ENCODE peak calls at places on chromosomes 2 and 18, in ten cellular contexts. B is breast epithelium, Z is transverse colon, J is body of pancreas, Y is GM12891, V is erythroblast, Q is uterus, N is IMR-90, C is prostate gland, E is A549. G is an unnamed sample.

GRCh38 chr2:230671117-230671516 is 41.5 kb upstream of the CAB39 start:
- DNase-seq in B (no peak), Z (no peak), J (no peak), Y (no peak), V (no peak), Q (no peak), N (peak), C (no peak), E (no peak), G (no peak)

GRCh38 chr18:65235966-65236634 is 514.7 kb upstream of the CDH7 start:
- DNase-seq in B (no peak), Z (no peak), J (no peak), Y (no peak), V (no peak), Q (no peak), N (no peak), C (no peak), E (no peak), G (no peak)

GRCh38 chr2:235414422-235414821 is 79.4 kb upstream of the AGAP1 start:
- DNase-seq in B (no peak), Z (no peak), J (peak), Y (no peak), V (no peak), Q (no peak), N (no peak), C (no peak), E (no peak), G (no peak)

GRCh38 chr2:73915437-73915993 is 11.2 kb upstream of the DGUOK start:
- DNase-seq in B (no peak), Z (no peak), J (no peak), Y (no peak), V (no peak), Q (no peak), N (no peak), C (no peak), E (no peak), G (no peak)

GRCh38 chr18:45783097-45784075 is 42.1 kb upstream of the SIGLEC15 start:
- DNase-seq in B (no peak), Z (no peak), J (no peak), Y (no peak), V (no peak), Q (no peak), N (peak), C (peak), E (no peak), G (no peak)

GRCh38 chr2:227921648-227922047 is 50.2 kb downstream of the DAW1 start:
- DNase-seq in B (no peak), Z (peak), J (peak), Y (no peak), V (no peak), Q (no peak), N (no peak), C (no peak), E (no peak), G (no peak)

GRCh38 chr2:23521060-23521459 is 136.1 kb downstream of the KLHL29 start:
- DNase-seq in B (no peak), Z (no peak), J (no peak), Y (no peak), V (no peak), Q (no peak), N (no peak), C (no peak), E (no peak), G (no peak)

GRCh38 chr18:45715212-45715780 is 8.7 kb upstream of the SLC14A1 start:
- DNase-seq in B (no peak), Z (no peak), J (no peak), Y (no peak), V (peak), Q (no peak), N (no peak), C (no peak), E (no peak), G (no peak)

GRCh38 chr2:12543452-12544220 is 173.1 kb upstream of the TRIB2 start:
- DNase-seq in B (no peak), Z (no peak), J (no peak), Y (no peak), V (no peak), Q (no peak), N (no peak), C (no peak), E (no peak), G (no peak)

GRCh38 chr2:236730393-236730792 is 160.8 kb downstream of the ACKR3 start:
- DNase-seq in B (no peak), Z (no peak), J (no peak), Y (no peak), V (no peak), Q (no peak), N (no peak), C (no peak), E (no peak), G (no peak)

GRCh38 chr2:133495226-133495625 is 73.0 kb downstream of the NCKAP5 start:
- DNase-seq in B (no peak), Z (no peak), J (no peak), Y (no peak), V (no peak), Q (no peak), N (no peak), C (no peak), E (no peak), G (no peak)

GRCh38 chr2:190860985-190861721 is 19.5 kb upstream of the GLS start:
- DNase-seq in B (no peak), Z (no peak), J (no peak), Y (no peak), V (no peak), Q (no peak), N (peak), C (no peak), E (no peak), G (peak)

GRCh38 chr2:20507166-20507692 is 60.4 kb downstream of the RHOB start:
- DNase-seq in B (no peak), Z (no peak), J (no peak), Y (peak), V (no peak), Q (no peak), N (peak), C (no peak), E (no peak), G (no peak)

GRCh38 chr2:28394331-28394877 is 1.7 kb downstream of the FOSL2 start:
- DNase-seq in B (peak), Z (peak), J (peak), Y (no peak), V (no peak), Q (peak), N (peak), C (peak), E (no peak), G (no peak)
- TF ChIP-seq POLR2A in B (peak), Z (peak), J (peak), Y (no peak), V (no peak), Q (peak), N (peak), C (peak), E (no peak), G (no peak)

GRCh38 chr18:3450358-3451107 is 561 bp downstream of the TGIF1 start:
- DNase-seq in B (peak), Z (peak), J (peak), Y (no peak), V (peak), Q (peak), N (peak), C (peak), E (no peak), G (no peak)

GRCh38 chr18:3451166-3451988 is 1.4 kb downstream of the TGIF1 start:
- DNase-seq in B (peak), Z (peak), J (peak), Y (no peak), V (peak), Q (peak), N (peak), C (peak), E (no peak), G (peak)

GRCh38 chr18:3453540-3454364 is 3.8 kb downstream of the TGIF1 start:
- DNase-seq in B (peak), Z (peak), J (peak), Y (no peak), V (peak), Q (peak), N (peak), C (peak), E (no peak), G (no peak)

GRCh38 chr18:3452750-3453539 is 3.0 kb downstream of the TGIF1 start:
- DNase-seq in B (no peak), Z (peak), J (no peak), Y (no peak), V (peak), Q (peak), N (peak), C (no peak), E (no peak), G (no peak)

DNA sequence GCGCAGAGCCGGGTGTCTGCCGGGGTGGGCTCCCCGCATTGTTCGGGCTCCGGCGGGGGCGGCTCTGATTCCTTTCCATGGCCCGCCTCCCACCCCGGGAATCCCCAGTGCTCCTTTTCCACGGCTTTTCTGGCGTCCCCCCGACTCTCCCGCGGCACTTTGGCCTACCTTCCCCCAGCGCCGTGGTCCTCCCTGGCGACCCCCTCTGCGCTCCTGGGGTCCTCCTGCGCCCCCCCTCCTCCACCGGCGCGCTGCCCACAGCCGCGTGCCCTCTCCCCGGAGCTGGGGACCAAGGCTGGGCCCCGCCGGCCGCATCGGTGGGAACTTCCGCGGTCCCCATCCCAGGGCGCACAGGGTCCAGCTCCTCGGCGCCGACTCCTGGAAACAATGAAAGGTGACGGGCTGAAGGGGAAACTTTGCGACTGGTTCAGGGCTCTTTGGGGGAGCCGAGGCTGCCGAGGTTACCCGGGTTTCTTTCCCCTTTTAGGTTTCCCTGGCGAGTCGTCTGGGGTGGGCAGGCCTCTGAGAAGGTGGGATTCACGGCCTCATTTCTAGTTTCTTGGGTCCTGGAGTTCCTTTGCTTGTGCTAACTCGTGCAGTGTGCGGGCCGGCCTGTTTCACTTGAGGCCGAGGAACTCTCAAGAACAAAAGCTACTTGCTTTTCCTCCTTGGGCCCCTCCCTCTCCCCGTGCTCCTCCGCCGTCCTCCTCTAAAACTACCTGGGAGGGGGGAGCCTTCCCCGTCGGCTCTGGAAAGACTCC is 2.2 kb downstream of the TGIF1 start:
- DNase-seq in B (peak), Z (peak), J (peak), Y (no peak), V (peak), Q (peak), N (peak), C (peak), E (no peak), G (no peak)
- TF ChIP-seq POLR2A in B (peak), Z (peak), J (no peak), Y (no peak), V (peak), Q (peak), N (peak), C (peak), E (no peak), G (no peak)

GRCh38 chr2:28898048-28898447 is 3.6 kb downstream of the WDR43 start:
- DNase-seq in B (no peak), Z (no peak), J (no peak), Y (no peak), V (peak), Q (no peak), N (no peak), C (no peak), E (no peak), G (no peak)

GRCh38 chr2:28896906-28897305 is 2.4 kb downstream of the WDR43 start:
- DNase-seq in B (no peak), Z (no peak), J (no peak), Y (no peak), V (no peak), Q (no peak), N (peak), C (no peak), E (peak), G (peak)

GRCh38 chr2:28895189-28895893 is 874 bp downstream of the WDR43 start:
- DNase-seq in B (no peak), Z (peak), J (peak), Y (peak), V (peak), Q (peak), N (peak), C (peak), E (peak), G (peak)

GRCh38 chr2:28893488-28893887 is 979 bp upstream of the WDR43 start:
- DNase-seq in B (no peak), Z (no peak), J (peak), Y (no peak), V (no peak), Q (peak), N (no peak), C (no peak), E (no peak), G (no peak)

DNA sequence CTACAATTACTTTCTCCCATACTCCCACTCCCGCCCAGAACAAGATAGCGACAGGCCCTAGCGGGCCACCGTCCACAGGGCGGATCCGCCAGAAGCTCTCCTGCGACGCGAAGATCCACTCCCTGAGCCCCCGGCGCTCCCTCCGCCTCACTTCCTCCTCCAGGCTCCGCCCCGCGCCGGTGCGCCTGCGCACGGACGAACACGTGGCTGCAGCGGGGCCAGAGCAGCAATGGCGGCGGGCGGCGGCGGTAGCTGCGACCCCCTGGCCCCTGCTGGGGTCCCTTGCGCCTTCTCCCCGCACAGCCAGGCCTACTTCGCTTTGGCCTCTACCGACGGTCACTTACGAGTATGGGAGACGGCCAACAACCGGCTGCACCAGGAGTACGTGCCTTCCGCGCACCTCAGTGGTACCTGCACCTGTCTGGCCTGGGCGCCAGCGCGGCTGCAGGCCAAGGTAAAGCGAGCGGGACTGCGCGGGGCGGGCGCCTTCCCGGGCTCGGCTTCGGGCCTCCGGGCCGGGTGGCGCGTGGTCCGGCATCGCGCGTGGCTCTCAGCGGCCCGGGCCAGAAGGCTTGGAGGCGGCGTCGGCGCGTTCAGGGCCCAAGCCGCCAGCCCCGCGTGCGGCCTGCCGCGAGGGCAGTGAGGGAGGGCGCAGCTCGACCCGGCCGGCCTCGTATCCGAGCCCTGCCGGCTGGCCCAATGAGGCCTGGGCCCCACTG is at the start of gene WDR43:
- DNase-seq in B (peak), Z (peak), J (peak), Y (peak), V (peak), Q (peak), N (peak), C (peak), E (peak), G (peak)
- TF ChIP-seq POLR2A in B (peak), Z (peak), J (peak), Y (peak), V (peak), Q (peak), N (peak), C (peak), E (peak), G (peak)

GRCh38 chr18:77111449-77112160 is 21.0 kb downstream of the MBP start:
- DNase-seq in B (peak), Z (no peak), J (no peak), Y (no peak), V (peak), Q (no peak), N (no peak), C (no peak), E (no peak), G (no peak)
- TF ChIP-seq POLR2A in B (no peak), Z (no peak), J (no peak), Y (no peak), V (peak), Q (no peak), N (no peak), C (no peak), E (no peak), G (no peak)

GRCh38 chr2:69436937-69437750 is at the start of gene NFU1:
- DNase-seq in B (peak), Z (peak), J (peak), Y (peak), V (peak), Q (peak), N (peak), C (peak), E (peak), G (peak)
- TF ChIP-seq POLR2A in B (peak), Z (peak), J (peak), Y (peak), V (peak), Q (peak), N (peak), C (peak), E (peak), G (peak)

DNA sequence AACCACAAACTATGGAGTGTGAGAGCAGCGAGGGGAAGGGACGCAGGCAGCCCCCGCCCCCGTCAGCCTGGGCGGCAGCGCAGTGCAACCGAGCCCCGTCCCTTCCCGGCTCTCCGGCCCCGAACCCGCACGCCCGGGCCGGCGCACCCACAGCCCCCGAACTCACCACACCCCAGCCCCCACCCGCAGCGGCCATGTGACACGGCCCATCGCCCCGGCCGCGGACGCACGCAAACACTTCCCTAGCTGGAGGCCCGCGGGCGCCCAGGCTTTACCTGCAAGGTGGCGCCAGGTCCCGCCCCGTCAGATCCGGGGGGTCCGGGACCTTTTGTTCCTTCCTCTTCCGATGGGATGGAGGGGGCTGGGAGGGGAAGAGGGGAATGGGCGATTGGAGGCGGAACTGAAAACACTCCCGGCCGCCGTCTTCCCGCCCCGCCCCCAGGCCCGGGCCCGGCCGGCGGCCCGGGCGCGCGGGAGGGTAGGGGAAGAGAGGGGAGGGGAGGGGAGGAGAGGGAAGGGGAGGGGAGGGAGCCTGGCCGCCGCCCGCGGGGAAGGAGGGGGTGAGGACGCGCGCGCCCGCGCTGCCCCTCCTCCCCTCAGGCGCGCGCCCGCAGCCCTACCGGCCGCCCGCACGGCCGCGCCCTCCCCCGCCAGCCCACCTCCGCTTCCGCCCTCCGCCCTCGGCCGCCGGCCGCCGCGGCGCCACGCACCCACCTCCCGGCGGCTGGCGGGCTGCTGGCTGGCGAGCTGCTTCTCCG is at the start of gene SMAD2:
- DNase-seq in B (peak), Z (peak), J (peak), Y (peak), V (peak), Q (peak), N (peak), C (peak), E (peak), G (peak)
- TF ChIP-seq POLR2A in B (no peak), Z (peak), J (peak), Y (no peak), V (no peak), Q (no peak), N (no peak), C (peak), E (peak), G (peak)

GRCh38 chr2:85420743-85421705 is 2.5 kb downstream of the SH2D6 start:
- DNase-seq in B (peak), Z (peak), J (peak), Y (peak), V (peak), Q (peak), N (peak), C (peak), E (peak), G (peak)
- TF ChIP-seq POLR2A in B (no peak), Z (no peak), J (no peak), Y (no peak), V (no peak), Q (peak), N (no peak), C (no peak), E (no peak), G (no peak)

GRCh38 chr2:54060000-54060399 is 55.4 kb upstream of the ACYP2 start:
- DNase-seq in B (no peak), Z (no peak), J (no peak), Y (no peak), V (no peak), Q (no peak), N (peak), C (no peak), E (no peak), G (no peak)

GRCh38 chr2:54063967-54064535 is 51.4 kb upstream of the ACYP2 start:
- DNase-seq in B (no peak), Z (no peak), J (peak), Y (no peak), V (no peak), Q (no peak), N (no peak), C (no peak), E (no peak), G (no peak)

GRCh38 chr2:54058449-54058848 is 57.0 kb upstream of the ACYP2 start:
- DNase-seq in B (no peak), Z (no peak), J (no peak), Y (no peak), V (peak), Q (no peak), N (no peak), C (no peak), E (no peak), G (no peak)

GRCh38 chr2:54061272-54061671 is 54.1 kb upstream of the ACYP2 start:
- DNase-seq in B (no peak), Z (no peak), J (no peak), Y (no peak), V (no peak), Q (no peak), N (no peak), C (no peak), E (no peak), G (no peak)

GRCh38 chr2:54059504-54059903 is 55.9 kb upstream of the ACYP2 start:
- DNase-seq in B (no peak), Z (no peak), J (no peak), Y (no peak), V (no peak), Q (no peak), N (no peak), C (no peak), E (no peak), G (no peak)
- TF ChIP-seq POLR2A in B (no peak), Z (no peak), J (no peak), Y (no peak), V (no peak), Q (no peak), N (no peak), C (no peak), E (no peak), G (no peak)

G was measured in H54.